ENCODE peak calls at places on chromosomes 1 and 21, in nine cellular contexts. S is mesothelial cell of epicardium; V is activated gamma-delta T cell treated with Interleukin-2 at 50 U/mL for 16 hours; M is iPS DF 19.7; I is cardiac septum; Z is activated CD8-positive, alpha-beta memory T cell treated with anti-CD3 and anti-CD28 coated beads for 24 hours; H is gastrocnemius medialis; J is HuH-7; W is NCI-H1930. U is an unnamed sample.

GRCh38 chr1:112698366-112699310 is 8.3 kb downstream of the RHOC start:
- DNase-seq in S (no peak), V (no peak), M (no peak), I (no peak), Z (peak), H (no peak), J (peak), W (no peak), U (peak)

GRCh38 chr1:20093940-20094391 is 24.0 kb downstream of the PLA2G5 start:
- DNase-seq in S (no peak), V (no peak), M (no peak), I (no peak), Z (no peak), H (peak), J (no peak), W (no peak), U (no peak)

GRCh38 chr1:161864577-161864976 is 98.5 kb downstream of the ATF6 start:
- DNase-seq in S (no peak), V (peak), M (no peak), I (no peak), Z (no peak), H (no peak), J (no peak), W (no peak), U (no peak)

GRCh38 chr1:240342251-240342625 is 250.6 kb downstream of the FMN2 start:
- DNase-seq in S (no peak), V (no peak), M (no peak), I (no peak), Z (no peak), H (no peak), J (no peak), W (no peak), U (no peak)

GRCh38 chr1:209029737-209030136 is 553.8 kb upstream of the CAMK1G start:
- DNase-seq in S (no peak), V (no peak), M (no peak), I (no peak), Z (no peak), H (no peak), J (no peak), W (no peak), U (no peak)

GRCh38 chr1:58941471-58942289 is 157.8 kb upstream of the JUN start:
- DNase-seq in S (no peak), V (peak), M (no peak), I (no peak), Z (no peak), H (no peak), J (no peak), W (no peak), U (no peak)

GRCh38 chr1:24955161-24955560 is 25.1 kb upstream of the RUNX3 start:
- DNase-seq in S (no peak), V (peak), M (no peak), I (no peak), Z (peak), H (no peak), J (no peak), W (no peak), U (no peak)

GRCh38 chr21:39108291-39109162 is 74.7 kb downstream of the PSMG1 start:
- DNase-seq in S (no peak), V (no peak), M (no peak), I (no peak), Z (peak), H (no peak), J (no peak), W (no peak), U (no peak)

GRCh38 chr1:1625824-1626206 is 6.2 kb upstream of the MMP23B start:
- DNase-seq in S (no peak), V (no peak), M (no peak), I (no peak), Z (no peak), H (no peak), J (no peak), W (no peak), U (no peak)

GRCh38 chr1:220927442-220927841 is 48.2 kb downstream of the HLX start:
- DNase-seq in S (no peak), V (no peak), M (no peak), I (no peak), Z (no peak), H (no peak), J (no peak), W (no peak), U (peak)

GRCh38 chr1:101196668-101197067 is 40.2 kb upstream of the S1PR1 start:
- DNase-seq in S (no peak), V (no peak), M (no peak), I (no peak), Z (no peak), H (no peak), J (no peak), W (no peak), U (no peak)

GRCh38 chr1:245599413-245600174 is 444.8 kb downstream of the KIF26B start:
- DNase-seq in S (no peak), V (no peak), M (no peak), I (no peak), Z (no peak), H (peak), J (no peak), W (no peak), U (no peak)

GRCh38 chr1:24418898-24419628 is 3.5 kb downstream of the NIPAL3 start:
- DNase-seq in S (no peak), V (no peak), M (no peak), I (no peak), Z (no peak), H (no peak), J (no peak), W (no peak), U (peak)

GRCh38 chr1:227766653-227767277 is 31.5 kb downstream of the SNAP47 start:
- DNase-seq in S (no peak), V (no peak), M (no peak), I (no peak), Z (no peak), H (no peak), J (no peak), W (no peak), U (no peak)

GRCh38 chr1:230270185-230270939 is 155.8 kb downstream of the PGBD5 start:
- DNase-seq in S (no peak), V (no peak), M (no peak), I (no peak), Z (no peak), H (no peak), J (no peak), W (no peak), U (no peak)

GRCh38 chr1:180598333-180598979 is 33.4 kb upstream of the XPR1 start:
- DNase-seq in S (no peak), V (no peak), M (no peak), I (no peak), Z (no peak), H (no peak), J (peak), W (no peak), U (no peak)

GRCh38 chr1:44447051-44447806 is 42.2 kb downstream of the RNF220 start:
- DNase-seq in S (no peak), V (no peak), M (no peak), I (no peak), Z (no peak), H (no peak), J (no peak), W (no peak), U (no peak)

GRCh38 chr1:106785136-106785535 is 271.3 kb upstream of the PRMT6 start:
- DNase-seq in S (no peak), V (no peak), M (no peak), I (no peak), Z (no peak), H (no peak), J (no peak), W (no peak), U (no peak)

GRCh38 chr21:35035116-35035515 is 14.0 kb downstream of the RUNX1 start:
- DNase-seq in S (no peak), V (no peak), M (no peak), I (no peak), Z (peak), H (no peak), J (no peak), W (no peak), U (no peak)

GRCh38 chr1:60621524-60621923 is 460.8 kb upstream of the NFIA start:
- DNase-seq in S (no peak), V (no peak), M (no peak), I (no peak), Z (no peak), H (no peak), J (no peak), W (peak), U (peak)

GRCh38 chr1:36351222-36351977 is 28.0 kb upstream of the EVA1B start:
- DNase-seq in S (no peak), V (no peak), M (no peak), I (no peak), Z (no peak), H (no peak), J (no peak), W (no peak), U (no peak)

GRCh38 chr1:14850563-14850962 is 252.1 kb downstream of the KAZN start:
- DNase-seq in S (no peak), V (no peak), M (no peak), I (peak), Z (no peak), H (no peak), J (no peak), W (no peak), U (no peak)

GRCh38 chr1:154765970-154766369 is 104.1 kb downstream of the KCNN3 start:
- DNase-seq in S (no peak), V (no peak), M (no peak), I (no peak), Z (no peak), H (no peak), J (peak), W (peak), U (no peak)

GRCh38 chr1:63622847-63623566 is 29.8 kb downstream of the PGM1 start:
- DNase-seq in S (no peak), V (no peak), M (no peak), I (no peak), Z (no peak), H (peak), J (no peak), W (no peak), U (no peak)

GRCh38 chr1:27525296-27526271 is 35.6 kb upstream of the WASF2 start:
- DNase-seq in S (peak), V (peak), M (no peak), I (peak), Z (peak), H (peak), J (no peak), W (peak), U (peak)

GRCh38 chr1:166740668-166741276 is 98.5 kb upstream of the POGK start:
- DNase-seq in S (no peak), V (no peak), M (no peak), I (no peak), Z (no peak), H (no peak), J (no peak), W (no peak), U (no peak)

GRCh38 chr21:46168238-46168637 is 12.9 kb upstream of the FTCD start:
- DNase-seq in S (no peak), V (no peak), M (no peak), I (peak), Z (peak), H (no peak), J (no peak), W (no peak), U (no peak)

GRCh38 chr1:90718411-90719320 is 1.6 kb upstream of the BARHL2 start:
- DNase-seq in S (no peak), V (no peak), M (no peak), I (no peak), Z (no peak), H (no peak), J (peak), W (no peak), U (no peak)

U was measured in NCI-H187.